ENCODE peak calls at places on chromosome 6, in five cellular contexts. Z is sigmoid colon, V is K562, E is tibial nerve, C is uterus. K is an unnamed sample.

GRCh38 chr6:44169154-44169553 is 10.5 kb downstream of the CAPN11 start:
- DNase-seq in Z (no peak), V (no peak), E (no peak), C (no peak), K (no peak)

GRCh38 chr6:27812078-27812804 is 100.0 kb downstream of the OR2B2 start:
- DNase-seq in Z (no peak), V (no peak), E (no peak), C (no peak), K (no peak)

GRCh38 chr6:136607932-136608772 is 57.9 kb upstream of the MAP7 start:
- DNase-seq in Z (no peak), V (peak), E (peak), C (peak), K (peak)

GRCh38 chr6:42569102-42570028 is 5.5 kb downstream of the UBR2 start:
- DNase-seq in Z (no peak), V (peak), E (no peak), C (no peak), K (peak)

GRCh38 chr6:157754351-157754750 is 68.7 kb upstream of the SNX9 start:
- DNase-seq in Z (no peak), V (no peak), E (no peak), C (no peak), K (no peak)

GRCh38 chr6:36756761-36757160 is 59.1 kb downstream of the RAB44 start:
- DNase-seq in Z (no peak), V (no peak), E (no peak), C (no peak), K (no peak)

GRCh38 chr6:108947114-108947854 is 99.1 kb downstream of the ARMC2 start:
- DNase-seq in Z (no peak), V (no peak), E (peak), C (no peak), K (no peak)

GRCh38 chr6:42509765-42510164 is 54.1 kb upstream of the UBR2 start:
- DNase-seq in Z (no peak), V (no peak), E (no peak), C (no peak), K (no peak)

GRCh38 chr6:154653385-154653784 is 79.8 kb upstream of the SCAF8 start:
- DNase-seq in Z (no peak), V (no peak), E (no peak), C (no peak), K (no peak)

GRCh38 chr6:140107216-140107615 is 732.8 kb upstream of the CITED2 start:
- DNase-seq in Z (no peak), V (no peak), E (no peak), C (no peak), K (no peak)

GRCh38 chr6:163710552-163710951 is 296.0 kb downstream of the QKI start:
- DNase-seq in Z (no peak), V (no peak), E (no peak), C (no peak), K (peak)

GRCh38 chr6:11094411-11094851 is 797 bp downstream of the SMIM13 start:
- DNase-seq in Z (peak), V (peak), E (peak), C (peak), K (peak)

GRCh38 chr6:159174263-159174974 is 5.2 kb downstream of the FNDC1 start:
- DNase-seq in Z (peak), V (peak), E (peak), C (no peak), K (peak)

GRCh38 chr6:130933712-130934200 is 106.5 kb downstream of the SMLR1 start:
- DNase-seq in Z (no peak), V (no peak), E (no peak), C (no peak), K (no peak)

GRCh38 chr6:29850011-29850553 is 22.5 kb downstream of the HLA-G start:
- DNase-seq in Z (peak), V (peak), E (peak), C (no peak), K (peak)

GRCh38 chr6:45591306-45591705 is 213.6 kb upstream of the SUPT3H start:
- DNase-seq in Z (no peak), V (no peak), E (no peak), C (no peak), K (no peak)

GRCh38 chr6:128230267-128230989 is 290.0 kb downstream of the PTPRK start:
- DNase-seq in Z (no peak), V (no peak), E (no peak), C (no peak), K (no peak)

GRCh38 chr6:148423133-148423532 is 80.5 kb downstream of the SASH1 start:
- DNase-seq in Z (no peak), V (no peak), E (no peak), C (no peak), K (no peak)

GRCh38 chr6:37607949-37608348 is 89.7 kb downstream of the MDGA1 start:
- DNase-seq in Z (no peak), V (peak), E (no peak), C (no peak), K (no peak)

GRCh38 chr6:84282566-84282965 is 55.1 kb upstream of the CEP162 start:
- DNase-seq in Z (no peak), V (no peak), E (no peak), C (no peak), K (peak)

GRCh38 chr6:27556406-27556805 is 83.5 kb upstream of the ZNF184 start:
- DNase-seq in Z (no peak), V (no peak), E (no peak), C (no peak), K (no peak)

GRCh38 chr6:120498711-120499110 is 835.6 kb downstream of the TBC1D32 start:
- DNase-seq in Z (no peak), V (no peak), E (no peak), C (no peak), K (no peak)

GRCh38 chr6:110815260-110816109 is at the start of gene CDK19:
- DNase-seq in Z (peak), V (peak), E (peak), C (peak), K (peak)

DNA sequence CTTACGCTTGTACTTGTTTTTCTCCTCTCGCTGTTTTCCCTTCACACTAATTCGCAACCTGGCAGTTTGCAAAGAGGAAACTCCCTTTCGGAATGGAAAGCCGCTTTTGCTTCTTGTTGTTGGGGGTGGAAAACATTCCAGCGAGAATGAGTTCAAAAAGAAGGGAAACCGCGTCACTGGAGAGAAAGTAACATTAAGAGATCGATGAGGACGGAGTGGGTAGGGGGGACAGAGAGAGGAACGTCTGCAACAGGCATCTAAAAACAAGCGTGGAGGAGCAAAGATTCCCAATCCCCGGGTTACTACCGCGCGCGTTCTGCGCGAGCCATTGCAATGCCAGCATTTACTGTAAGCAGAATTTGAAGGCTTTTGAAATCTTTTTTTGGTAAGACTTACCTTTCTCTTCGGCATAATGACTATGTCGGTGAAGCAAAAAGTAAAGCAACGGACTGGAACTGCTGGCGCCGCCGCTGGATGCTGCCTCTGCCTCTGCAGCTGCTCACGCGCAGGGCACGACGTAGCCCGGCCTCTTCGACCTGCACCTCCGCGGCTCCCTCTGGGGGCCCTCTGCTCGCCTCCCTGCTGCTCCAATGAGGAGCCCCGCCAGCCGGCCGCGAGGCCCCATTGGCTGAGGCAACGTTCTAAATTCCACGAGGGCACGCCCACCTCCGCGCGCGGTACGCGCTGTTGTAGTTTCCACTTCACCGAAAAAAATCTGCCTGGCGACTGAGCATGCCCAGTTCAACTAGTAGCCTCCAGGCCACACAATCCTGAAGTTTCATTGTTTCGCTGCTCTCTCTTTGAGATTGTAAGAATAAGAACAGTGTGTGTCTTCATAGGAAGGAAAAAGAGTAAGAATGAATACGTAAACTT is at the start of gene HMGN3:
- DNase-seq in Z (peak), V (peak), E (peak), C (peak), K (peak)
- TF ChIP-seq POLR2A in Z (peak), V (peak), E (peak), C (peak), K (peak)

GRCh38 chr6:161215193-161215592 is 58.7 kb downstream of the AGPAT4 start:
- DNase-seq in Z (no peak), V (no peak), E (no peak), C (no peak), K (peak)
- TF ChIP-seq POLR2A in Z (no peak), V (no peak), E (no peak), C (no peak), K (no peak)

DNA sequence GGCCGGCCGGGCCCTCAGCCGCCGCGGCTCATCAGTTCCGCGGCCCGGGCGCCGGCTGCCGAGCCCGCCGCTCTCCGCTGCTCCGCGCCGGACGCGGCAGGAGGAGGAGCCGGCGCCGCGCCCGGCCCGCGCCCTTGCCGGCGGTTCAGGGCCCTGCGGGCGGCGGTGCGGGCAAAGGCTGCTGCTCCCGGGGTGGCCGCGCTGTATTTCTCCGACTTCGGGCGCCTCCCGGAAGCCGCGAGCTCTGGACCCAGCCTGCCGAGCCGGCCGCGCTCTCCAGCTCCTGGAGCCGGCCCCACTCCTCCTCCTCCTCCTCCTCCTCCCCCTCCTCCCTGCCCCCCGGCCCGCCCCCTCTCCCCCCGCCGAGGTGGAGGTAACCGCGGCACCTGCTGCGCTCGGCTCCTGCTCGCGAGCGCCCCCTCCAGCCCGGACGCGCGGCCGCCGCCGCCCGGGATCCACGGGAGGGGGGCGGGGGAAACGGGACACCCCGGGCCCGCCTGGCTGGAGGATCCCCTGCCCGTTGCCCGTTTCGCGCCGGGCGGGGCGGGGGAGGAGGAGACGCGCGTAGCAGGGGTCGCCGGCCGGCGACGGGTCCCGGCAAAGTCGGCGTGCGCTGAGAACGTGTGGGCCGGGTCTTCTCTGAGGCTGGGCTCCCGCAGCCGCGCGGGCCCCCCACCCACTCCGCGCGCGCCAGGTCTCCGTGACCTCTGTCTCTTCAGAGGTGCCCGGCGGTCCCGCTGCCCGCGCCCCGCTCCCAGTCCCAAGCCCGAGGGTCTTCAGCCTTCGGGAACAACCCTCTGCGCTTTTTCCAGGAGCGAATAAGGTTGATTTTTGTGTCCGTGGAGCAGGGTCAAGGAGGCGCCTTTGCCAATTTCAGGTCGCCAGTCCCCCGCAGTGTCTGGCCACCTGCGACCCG is at the start of gene SLC22A23:
- DNase-seq in Z (peak), V (peak), E (peak), C (peak), K (peak)
- TF ChIP-seq POLR2A in Z (no peak), V (no peak), E (no peak), C (peak), K (no peak)

GRCh38 chr6:32947552-32948465 is 5.1 kb downstream of the HLA-DMA start:
- DNase-seq in Z (no peak), V (no peak), E (no peak), C (peak), K (peak)
- TF ChIP-seq POLR2A in Z (no peak), V (no peak), E (no peak), C (no peak), K (no peak)

GRCh38 chr6:169167581-169168301 is 85.9 kb downstream of the THBS2 start:
- DNase-seq in Z (peak), V (no peak), E (no peak), C (peak), K (no peak)
- TF ChIP-seq POLR2A in Z (no peak), V (no peak), E (no peak), C (no peak), K (no peak)

GRCh38 chr6:35728663-35729348 is 8.0 kb upstream of the ARMC12 start:
- DNase-seq in Z (peak), V (no peak), E (no peak), C (no peak), K (no peak)
- TF ChIP-seq POLR2A in Z (no peak), V (no peak), E (no peak), C (no peak), K (no peak)

K was measured in erythroblast.